ENCODE peak calls at places on chromosomes 13 and 19, in five cellular contexts. F is K562, R is A549, O is HepG2, S is GM12878. M is an unnamed sample.

GRCh38 chr19:7869910-7870511 is 4.2 kb downstream of the PRR36 start:
- DNase-seq in F (peak; percentile 69), R (peak; percentile 94), O (peak; percentile 87), S (no peak), M (peak; percentile 96)

GRCh38 chr19:601790-602189 is 12.1 kb downstream of the HCN2 start:
- DNase-seq in F (no peak), R (no peak), O (no peak), S (no peak), M (no peak)

GRCh38 chr13:49220856-49221614 is 897 bp downstream of the MLNR start:
- DNase-seq in F (no peak), R (no peak), O (no peak), S (no peak), M (peak; percentile 57)

GRCh38 chr13:49046534-49046933 is 70.8 kb downstream of the FNDC3A start:
- DNase-seq in F (no peak), R (no peak), O (no peak), S (no peak), M (no peak)

GRCh38 chr19:3857449-3858003 is 11.3 kb downstream of the ZFR2 start:
- DNase-seq in F (no peak), R (no peak), O (no peak), S (no peak), M (no peak)

GRCh38 chr13:105446197-105446596 is 1089.3 kb downstream of the EFNB2 start:
- DNase-seq in F (no peak), R (peak; percentile 9), O (no peak), S (no peak), M (no peak)

GRCh38 chr13:98252931-98253470 is 75.9 kb upstream of the RNF113B start:
- DNase-seq in F (no peak), R (no peak), O (peak; percentile 49), S (no peak), M (no peak)

GRCh38 chr13:27943951-27944350 is 24.2 kb downstream of the PDX1 start:
- DNase-seq in F (no peak), R (no peak), O (no peak), S (no peak), M (no peak)

GRCh38 chr13:49319555-49320350 is 72.0 kb downstream of the CDADC1 start:
- DNase-seq in F (no peak), R (no peak), O (no peak), S (no peak), M (no peak)

GRCh38 chr13:61417171-61417570 is 1.5 kb upstream of the PCDH20 start:
- DNase-seq in F (no peak), R (no peak), O (no peak), S (no peak), M (no peak)

GRCh38 chr19:50837300-50837699 is 3.9 kb upstream of the KLK15 start:
- DNase-seq in F (no peak), R (no peak), O (no peak), S (no peak), M (no peak)
- TF ChIP-seq JUNB in F (no peak), R (no peak), O (no peak), S (no peak), M (no peak)

DNA sequence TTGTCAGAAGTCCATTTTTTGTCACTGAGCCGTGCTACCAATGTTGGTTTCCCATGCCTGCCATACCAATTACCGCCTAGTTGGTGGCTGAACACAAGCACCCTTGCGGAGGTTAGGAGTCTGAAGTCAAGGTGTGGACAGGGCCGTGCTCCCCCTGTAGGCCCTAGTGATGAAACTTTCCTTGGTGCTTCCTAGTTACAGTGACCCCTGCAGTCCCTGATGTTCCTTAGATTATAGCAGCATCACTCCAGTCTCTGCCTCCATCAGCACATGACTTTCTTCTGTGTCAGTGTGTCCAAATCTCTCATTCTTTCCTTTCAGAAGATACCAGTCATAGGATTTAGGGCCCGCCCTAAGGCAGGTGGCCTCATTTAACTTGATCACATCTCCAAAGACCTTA is 99.0 kb downstream of the MYO16 start:
- DNase-seq in F (peak; percentile 4), R (peak; percentile 36), O (peak; percentile 33), S (no peak), M (peak; percentile 91)
- TF ChIP-seq JUNB in F (no peak), R (no peak), O (no peak), S (no peak), M (no peak)

DNA sequence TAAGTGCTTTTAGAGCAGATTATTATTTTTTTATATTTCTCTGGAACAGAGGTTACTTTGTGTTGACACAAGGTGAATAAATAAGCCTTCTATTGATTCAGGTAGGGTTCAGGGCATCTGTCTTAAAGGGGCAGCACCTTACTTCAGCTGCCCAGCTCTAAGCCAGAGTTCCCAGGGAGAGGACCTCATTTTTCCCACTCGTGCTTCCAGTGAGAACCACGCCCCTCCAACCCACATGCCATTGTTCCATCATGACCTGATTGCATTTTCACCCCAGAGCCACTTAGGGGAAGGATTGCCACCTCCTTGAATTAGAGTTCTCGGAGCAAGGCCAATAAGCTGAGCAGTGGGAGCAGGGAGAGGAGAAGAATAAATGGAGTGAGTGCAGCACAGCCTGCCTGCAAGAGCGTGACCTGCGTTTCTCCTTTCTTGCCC is 104.3 kb upstream of the FRY start:
- DNase-seq in F (no peak), R (no peak), O (peak; percentile 19), S (no peak), M (peak; percentile 21)
- TF ChIP-seq JUNB in F (no peak), R (no peak), O (no peak), S (no peak), M (no peak)

GRCh38 chr13:111336666-111337065 is 16.2 kb downstream of the TEX29 start:
- DNase-seq in F (no peak), R (no peak), O (no peak), S (no peak), M (no peak)

GRCh38 chr13:111338841-111339240 is 18.4 kb downstream of the TEX29 start:
- DNase-seq in F (no peak), R (no peak), O (no peak), S (no peak), M (no peak)

GRCh38 chr13:111335263-111335662 is 14.8 kb downstream of the TEX29 start:
- DNase-seq in F (no peak), R (no peak), O (no peak), S (no peak), M (no peak)

GRCh38 chr13:111337741-111338140 is 17.3 kb downstream of the TEX29 start:
- DNase-seq in F (no peak), R (no peak), O (no peak), S (no peak), M (no peak)

DNA sequence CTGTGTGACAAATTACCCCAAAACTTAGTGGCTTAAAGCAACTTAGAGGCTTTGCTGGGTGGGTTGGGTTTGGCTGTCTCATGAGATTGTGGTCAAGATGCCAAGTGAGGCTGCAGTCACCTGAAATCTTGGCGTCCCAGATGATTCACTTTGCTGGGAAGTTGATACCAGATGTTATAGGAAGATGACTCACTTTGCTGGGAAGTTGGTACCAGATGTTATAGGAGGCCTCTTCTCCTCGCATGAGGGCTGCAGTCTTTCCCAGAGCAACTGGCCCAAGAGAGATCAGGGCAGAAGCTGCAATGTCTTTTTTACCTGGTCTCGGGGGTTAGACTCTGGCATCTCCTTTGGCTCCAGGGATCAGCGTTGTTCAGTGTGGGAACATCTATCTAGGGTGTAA is 16.8 kb downstream of the TEX29 start:
- DNase-seq in F (no peak), R (no peak), O (no peak), S (no peak), M (no peak)
- TF ChIP-seq JUNB in F (no peak), R (no peak), O (no peak), S (no peak), M (no peak)

GRCh38 chr13:81659984-81660383 is 1319.1 kb upstream of the SPRY2 start:
- DNase-seq in F (no peak), R (no peak), O (no peak), S (no peak), M (no peak)

DNA sequence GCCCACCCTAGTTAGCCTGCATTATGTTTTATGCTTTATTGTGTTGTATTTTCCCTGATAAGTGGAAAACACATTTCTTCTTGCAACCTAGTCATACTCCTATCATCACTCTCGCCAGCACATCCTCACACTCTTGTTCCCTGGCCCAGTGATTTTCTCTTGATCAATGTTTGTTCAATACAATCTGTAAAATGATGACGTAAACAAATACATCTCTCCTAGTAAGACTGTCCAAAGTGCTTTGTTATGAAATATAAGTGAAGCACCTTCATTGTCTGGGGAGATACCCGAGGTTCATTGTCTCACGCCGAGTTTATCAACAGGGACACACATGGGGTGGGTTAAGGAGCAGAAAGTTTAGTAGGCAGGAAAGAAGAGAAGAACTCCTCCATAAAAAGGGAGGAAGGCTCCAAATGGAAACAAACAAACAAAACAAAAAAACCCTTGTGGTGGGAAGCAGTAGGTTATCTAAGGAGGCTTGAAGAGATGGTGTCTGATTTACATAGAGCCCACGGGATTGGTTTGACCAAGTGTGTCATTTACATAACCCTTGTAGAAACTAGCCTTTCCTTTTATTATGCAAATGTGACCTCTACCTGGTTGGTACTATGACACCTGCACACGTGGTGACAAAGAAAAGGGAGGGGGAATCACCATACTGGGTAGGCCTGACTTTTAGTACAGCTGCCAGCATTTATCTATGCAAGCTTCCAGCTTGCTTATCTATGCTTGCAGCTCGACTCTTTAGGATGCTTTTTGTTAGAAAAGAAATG is 1317.9 kb upstream of the SPRY2 start:
- DNase-seq in F (no peak), R (no peak), O (no peak), S (no peak), M (peak; percentile 77)
- TF ChIP-seq JUNB in F (no peak), R (no peak), O (no peak), S (no peak), M (no peak)

DNA sequence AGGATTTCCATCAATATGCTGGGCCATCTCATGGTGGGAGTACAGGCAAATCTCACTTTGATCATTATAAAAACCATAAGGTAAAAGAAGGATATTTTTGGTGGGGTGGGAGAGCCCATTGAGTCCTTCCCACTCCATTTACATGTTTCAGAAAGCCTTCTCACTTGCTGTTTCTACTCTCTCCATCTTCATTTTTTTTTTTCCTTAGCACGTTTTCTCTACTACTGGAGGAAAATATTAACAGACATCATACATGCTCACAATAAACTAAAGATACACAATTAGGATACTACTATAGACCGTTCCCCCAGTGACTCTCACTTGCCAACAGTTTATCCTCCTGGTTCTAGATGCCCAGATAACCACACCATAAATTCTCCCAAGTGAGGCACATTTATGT is 1.8 kb upstream of the AKAP8 start:
- DNase-seq in F (no peak), R (no peak), O (no peak), S (no peak), M (no peak)
- TF ChIP-seq JUNB in F (no peak), R (no peak), O (no peak), S (no peak), M (no peak)

GRCh38 chr13:35700661-35701060 is 224.2 kb upstream of the MAB21L1 start:
- DNase-seq in F (no peak), R (no peak), O (no peak), S (no peak), M (no peak)
- TF ChIP-seq JUNB in F (no peak), R (no peak), O (no peak), S (no peak), M (no peak)

M was measured in GM23338.